ENCODE peak calls at places on chromosomes 5 and 9, in seven cellular contexts. One of them, this sample, is unnamed.

GRCh38 chr5:11007251-11007650 is 246.2 kb upstream of the DAP start:
- DNase-seq in iris pigment epithelial cell: no peak
- DNase-seq in stomach: no peak
- DNase-seq in GM03348: no peak
- DNase-seq in T-helper 2 cell: no peak
- DNase-seq in progenitor cell of endocrine pancreas: no peak
- DNase-seq in T-helper 22 cell: no peak
- DNase-seq in this sample: no peak

GRCh38 chr9:127942152-127943010 is 4.7 kb upstream of the DPM2 start:
- DNase-seq in iris pigment epithelial cell: peak
- DNase-seq in stomach: peak
- DNase-seq in GM03348: peak
- DNase-seq in T-helper 2 cell: no peak
- DNase-seq in progenitor cell of endocrine pancreas: peak
- DNase-seq in T-helper 22 cell: no peak
- DNase-seq in this sample: no peak

GRCh38 chr5:17918373-17919104 is 284.3 kb downstream of the TAF11L14 start:
- DNase-seq in iris pigment epithelial cell: peak
- DNase-seq in stomach: no peak
- DNase-seq in GM03348: no peak
- DNase-seq in T-helper 2 cell: no peak
- DNase-seq in progenitor cell of endocrine pancreas: no peak
- DNase-seq in T-helper 22 cell: no peak
- DNase-seq in this sample: no peak

GRCh38 chr9:16515207-16515606 is 355.3 kb downstream of the BNC2 start:
- DNase-seq in iris pigment epithelial cell: no peak
- DNase-seq in stomach: no peak
- DNase-seq in GM03348: no peak
- DNase-seq in T-helper 2 cell: no peak
- DNase-seq in progenitor cell of endocrine pancreas: no peak
- DNase-seq in T-helper 22 cell: no peak
- DNase-seq in this sample: no peak

GRCh38 chr5:88269222-88269771 is 652 bp upstream of the TMEM161B start:
- DNase-seq in iris pigment epithelial cell: no peak
- DNase-seq in stomach: no peak
- DNase-seq in GM03348: peak
- DNase-seq in T-helper 2 cell: no peak
- DNase-seq in progenitor cell of endocrine pancreas: no peak
- DNase-seq in T-helper 22 cell: no peak
- DNase-seq in this sample: no peak

GRCh38 chr9:104412238-104412637 is 91.8 kb upstream of the OR13F1 start:
- DNase-seq in iris pigment epithelial cell: no peak
- DNase-seq in stomach: no peak
- DNase-seq in GM03348: no peak
- DNase-seq in T-helper 2 cell: no peak
- DNase-seq in progenitor cell of endocrine pancreas: no peak
- DNase-seq in T-helper 22 cell: no peak
- DNase-seq in this sample: no peak

GRCh38 chr5:160274483-160274931 is 37.9 kb downstream of the CCNJL start:
- DNase-seq in iris pigment epithelial cell: no peak
- DNase-seq in stomach: no peak
- DNase-seq in GM03348: no peak
- DNase-seq in T-helper 2 cell: no peak
- DNase-seq in progenitor cell of endocrine pancreas: no peak
- DNase-seq in T-helper 22 cell: no peak
- DNase-seq in this sample: no peak

GRCh38 chr5:56130664-56131063 is 102.5 kb downstream of the ANKRD55 start:
- DNase-seq in iris pigment epithelial cell: no peak
- DNase-seq in stomach: no peak
- DNase-seq in GM03348: no peak
- DNase-seq in T-helper 2 cell: no peak
- DNase-seq in progenitor cell of endocrine pancreas: no peak
- DNase-seq in T-helper 22 cell: no peak
- DNase-seq in this sample: no peak

GRCh38 chr5:131364507-131365050 is 100.7 kb downstream of the CDC42SE2 start:
- DNase-seq in iris pigment epithelial cell: no peak
- DNase-seq in stomach: no peak
- DNase-seq in GM03348: no peak
- DNase-seq in T-helper 2 cell: no peak
- DNase-seq in progenitor cell of endocrine pancreas: no peak
- DNase-seq in T-helper 22 cell: no peak
- DNase-seq in this sample: no peak

GRCh38 chr9:33814816-33815215 is 2.1 kb upstream of the UBE2R2 start:
- DNase-seq in iris pigment epithelial cell: no peak
- DNase-seq in stomach: no peak
- DNase-seq in GM03348: no peak
- DNase-seq in T-helper 2 cell: no peak
- DNase-seq in progenitor cell of endocrine pancreas: no peak
- DNase-seq in T-helper 22 cell: no peak
- DNase-seq in this sample: no peak